ENCODE peak calls at places on chromosome 19, in eight cellular contexts. One of them, this sample, is unnamed.
A peak's percentile ranks its signal among the peaks of the same experiment; 100 is the strongest.

GRCh38 chr19:49326165-49326704 is 1.2 kb upstream of the SLC6A16 start:
- DNase-seq in lung: no peak
- DNase-seq in foreskin fibroblast: no peak
- DNase-seq in CD4-positive, alpha-beta memory T cell: no peak
- DNase-seq in choroid plexus epithelial cell: no peak
- DNase-seq in ascending aorta: no peak
- DNase-seq in AG04449: no peak
- DNase-seq in body of pancreas: no peak
- DNase-seq in this sample: no peak

GRCh38 chr19:45293682-45294081 is 29.0 kb downstream of the CKM start:
- DNase-seq in lung: no peak
- DNase-seq in foreskin fibroblast: no peak
- DNase-seq in CD4-positive, alpha-beta memory T cell: no peak
- DNase-seq in choroid plexus epithelial cell: no peak
- DNase-seq in ascending aorta: no peak
- DNase-seq in AG04449: no peak
- DNase-seq in body of pancreas: no peak
- DNase-seq in this sample: no peak

GRCh38 chr19:46660008-46660517 is 919 bp downstream of the DACT3 start:
- DNase-seq in lung: no peak
- DNase-seq in foreskin fibroblast: peak; percentile 31
- DNase-seq in CD4-positive, alpha-beta memory T cell: no peak
- DNase-seq in choroid plexus epithelial cell: no peak
- DNase-seq in ascending aorta: peak; percentile 85
- DNase-seq in AG04449: no peak
- DNase-seq in body of pancreas: no peak
- DNase-seq in this sample: peak; percentile 45

GRCh38 chr19:47713046-47714021 is at the start of gene EHD2:
- DNase-seq in lung: peak; percentile 74
- DNase-seq in foreskin fibroblast: peak; percentile 94
- DNase-seq in CD4-positive, alpha-beta memory T cell: no peak
- DNase-seq in choroid plexus epithelial cell: peak; percentile 81
- DNase-seq in ascending aorta: peak; percentile 84
- DNase-seq in AG04449: no peak
- DNase-seq in body of pancreas: peak; percentile 76
- DNase-seq in this sample: peak; percentile 89

GRCh38 chr19:48739835-48740704 is at the start of gene RASIP1:
- DNase-seq in lung: peak; percentile 57
- DNase-seq in foreskin fibroblast: no peak
- DNase-seq in CD4-positive, alpha-beta memory T cell: peak; percentile 35
- DNase-seq in choroid plexus epithelial cell: no peak
- DNase-seq in ascending aorta: no peak
- DNase-seq in AG04449: no peak
- DNase-seq in body of pancreas: peak; percentile 65
- DNase-seq in this sample: no peak

GRCh38 chr19:47509170-47509847 is 5.6 kb downstream of the NAPA start:
- DNase-seq in lung: no peak
- DNase-seq in foreskin fibroblast: no peak
- DNase-seq in CD4-positive, alpha-beta memory T cell: no peak
- DNase-seq in choroid plexus epithelial cell: no peak
- DNase-seq in ascending aorta: no peak
- DNase-seq in AG04449: no peak
- DNase-seq in body of pancreas: no peak
- DNase-seq in this sample: no peak

GRCh38 chr19:51146751-51147150 is 4.7 kb downstream of the SIGLEC7 start:
- DNase-seq in lung: no peak
- DNase-seq in foreskin fibroblast: no peak
- DNase-seq in CD4-positive, alpha-beta memory T cell: no peak
- DNase-seq in choroid plexus epithelial cell: no peak
- DNase-seq in ascending aorta: no peak
- DNase-seq in AG04449: no peak
- DNase-seq in body of pancreas: no peak
- DNase-seq in this sample: no peak

GRCh38 chr19:20423381-20424207 is 142.0 kb downstream of the ZNF737 start:
- DNase-seq in lung: peak; percentile 68
- DNase-seq in foreskin fibroblast: peak; percentile 74
- DNase-seq in CD4-positive, alpha-beta memory T cell: peak; percentile 33
- DNase-seq in choroid plexus epithelial cell: peak; percentile 71
- DNase-seq in ascending aorta: peak; percentile 80
- DNase-seq in AG04449: no peak
- DNase-seq in body of pancreas: peak; percentile 62
- DNase-seq in this sample: peak; percentile 90

GRCh38 chr19:36837525-36837901 is 674 bp downstream of the ZNF790 start:
- DNase-seq in lung: no peak
- DNase-seq in foreskin fibroblast: no peak
- DNase-seq in CD4-positive, alpha-beta memory T cell: no peak
- DNase-seq in choroid plexus epithelial cell: peak; percentile 56
- DNase-seq in ascending aorta: no peak
- DNase-seq in AG04449: no peak
- DNase-seq in body of pancreas: peak; percentile 15
- DNase-seq in this sample: peak; percentile 42

GRCh38 chr19:46220038-46220615 is 9.4 kb upstream of the IGFL1 start:
- DNase-seq in lung: no peak
- DNase-seq in foreskin fibroblast: no peak
- DNase-seq in CD4-positive, alpha-beta memory T cell: no peak
- DNase-seq in choroid plexus epithelial cell: no peak
- DNase-seq in ascending aorta: no peak
- DNase-seq in AG04449: no peak
- DNase-seq in body of pancreas: no peak
- DNase-seq in this sample: no peak

GRCh38 chr19:13964776-13965175 is 12.5 kb downstream of the DCAF15 start:
- DNase-seq in lung: no peak
- DNase-seq in foreskin fibroblast: peak; percentile 78
- DNase-seq in CD4-positive, alpha-beta memory T cell: no peak
- DNase-seq in choroid plexus epithelial cell: peak; percentile 47
- DNase-seq in ascending aorta: no peak
- DNase-seq in AG04449: peak; percentile 9
- DNase-seq in body of pancreas: no peak
- DNase-seq in this sample: no peak

GRCh38 chr19:13097331-13098258 is 5.1 kb downstream of the LYL1 start:
- DNase-seq in lung: no peak
- DNase-seq in foreskin fibroblast: no peak
- DNase-seq in CD4-positive, alpha-beta memory T cell: peak; percentile 46
- DNase-seq in choroid plexus epithelial cell: no peak
- DNase-seq in ascending aorta: peak; percentile 82
- DNase-seq in AG04449: no peak
- DNase-seq in body of pancreas: no peak
- DNase-seq in this sample: peak; percentile 73

GRCh38 chr19:3513198-3514140 is 7.4 kb downstream of the FZR1 start:
- DNase-seq in lung: no peak
- DNase-seq in foreskin fibroblast: peak; percentile 28
- DNase-seq in CD4-positive, alpha-beta memory T cell: no peak
- DNase-seq in choroid plexus epithelial cell: no peak
- DNase-seq in ascending aorta: no peak
- DNase-seq in AG04449: no peak
- DNase-seq in body of pancreas: peak; percentile 62
- DNase-seq in this sample: no peak

GRCh38 chr19:7213628-7214328 is 80.4 kb downstream of the INSR start:
- DNase-seq in lung: no peak
- DNase-seq in foreskin fibroblast: no peak
- DNase-seq in CD4-positive, alpha-beta memory T cell: no peak
- DNase-seq in choroid plexus epithelial cell: no peak
- DNase-seq in ascending aorta: no peak
- DNase-seq in AG04449: no peak
- DNase-seq in body of pancreas: no peak
- DNase-seq in this sample: no peak

GRCh38 chr19:45601115-45601514 is 897 bp downstream of the GPR4 start:
- DNase-seq in lung: no peak
- DNase-seq in foreskin fibroblast: no peak
- DNase-seq in CD4-positive, alpha-beta memory T cell: no peak
- DNase-seq in choroid plexus epithelial cell: no peak
- DNase-seq in ascending aorta: no peak
- DNase-seq in AG04449: no peak
- DNase-seq in body of pancreas: no peak
- DNase-seq in this sample: peak; percentile 17

DNA sequence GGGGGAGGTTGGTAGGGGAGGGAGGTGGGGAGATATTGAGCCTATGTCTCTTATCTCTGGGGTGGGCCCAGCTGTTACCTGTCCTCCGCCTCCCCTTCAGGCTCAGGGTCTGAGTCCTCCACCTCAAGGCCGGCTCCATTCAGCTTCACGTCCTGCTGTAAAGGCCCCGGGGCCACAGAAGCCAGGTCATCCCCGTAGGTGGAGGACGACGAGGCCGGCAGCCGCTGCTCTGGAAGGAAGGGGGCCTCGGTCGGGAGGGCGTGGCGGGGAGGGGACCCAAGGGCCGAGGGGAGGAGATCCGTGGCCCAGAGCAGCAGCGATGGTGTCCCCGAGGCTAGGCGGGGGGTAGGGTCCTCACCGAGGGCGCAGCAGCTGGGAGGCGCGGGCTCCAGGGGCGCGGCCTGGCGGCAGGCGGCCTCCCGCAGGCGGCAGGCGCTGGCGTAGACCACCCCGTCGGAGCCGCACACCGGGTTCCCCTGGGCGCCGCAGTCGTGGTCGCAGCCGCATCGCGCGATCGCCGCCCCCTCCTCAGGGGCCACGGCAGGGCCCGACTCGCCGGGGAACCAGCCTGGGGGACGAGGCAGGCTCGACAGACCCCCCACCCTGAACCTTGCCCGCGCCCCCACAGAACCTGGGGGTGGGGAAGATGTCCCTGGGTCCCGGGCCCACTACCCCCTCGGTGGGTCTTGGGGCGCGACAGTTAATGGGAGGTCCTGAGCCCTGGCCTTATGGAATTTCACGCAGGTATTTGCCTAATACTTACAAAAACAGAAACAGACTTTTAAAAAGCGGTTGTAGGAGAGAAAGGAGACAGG is 7.5 kb downstream of the F2RL3 start:
- DNase-seq in lung: no peak
- DNase-seq in foreskin fibroblast: no peak
- DNase-seq in CD4-positive, alpha-beta memory T cell: no peak
- DNase-seq in choroid plexus epithelial cell: no peak
- DNase-seq in ascending aorta: no peak
- DNase-seq in AG04449: no peak
- DNase-seq in body of pancreas: no peak
- DNase-seq in this sample: no peak
- H3K4me3 ChIP-seq in lung: no peak overlapping the region
- H3K4me3 ChIP-seq in foreskin fibroblast: peak overlapping the region; percentile 50
- H3K4me3 ChIP-seq in CD4-positive, alpha-beta memory T cell: no peak overlapping the region
- H3K4me3 ChIP-seq in choroid plexus epithelial cell: peak overlapping the region; percentile 54
- H3K4me3 ChIP-seq in ascending aorta: peak overlapping the region; percentile 87
- H3K4me3 ChIP-seq in AG04449: peak overlapping the region; percentile 49
- H3K4me3 ChIP-seq in body of pancreas: peak overlapping the region; percentile 6
- H3K4me3 ChIP-seq in this sample: peak overlapping the region; percentile 60

DNA sequence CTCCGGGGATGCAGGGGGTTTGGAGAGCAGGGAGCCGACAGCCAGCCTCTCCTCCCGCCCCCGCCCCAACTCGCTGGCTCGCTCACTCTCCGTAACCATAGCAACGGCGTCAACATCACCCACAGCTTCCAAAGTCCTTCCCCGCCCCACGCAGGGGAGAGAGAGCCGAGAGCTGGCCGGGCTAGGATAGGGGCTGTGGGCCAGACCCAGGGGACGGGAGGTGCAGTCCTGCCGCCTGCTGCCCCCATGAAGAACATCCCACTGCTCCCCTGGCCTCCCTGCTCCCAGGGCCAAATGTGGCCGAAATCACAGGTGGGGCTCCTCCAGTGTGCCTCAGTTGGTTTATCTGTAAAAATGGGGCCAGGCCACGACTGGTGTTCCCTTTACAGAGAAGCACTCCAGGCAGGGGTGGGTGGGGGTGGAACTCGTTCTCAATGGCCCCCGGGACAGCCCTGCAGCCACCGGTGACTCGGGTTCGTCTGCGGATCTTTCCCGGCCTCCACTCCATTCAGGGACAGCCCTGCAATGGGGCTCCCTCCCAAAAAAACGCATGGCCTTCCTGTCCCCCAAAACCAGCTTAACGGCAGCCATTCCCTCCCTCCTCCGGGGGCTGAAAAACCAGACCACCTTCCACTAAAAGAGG is 3.1 kb downstream of the KLF16 start:
- DNase-seq in lung: no peak
- DNase-seq in foreskin fibroblast: peak; percentile 88
- DNase-seq in CD4-positive, alpha-beta memory T cell: peak; percentile 84
- DNase-seq in choroid plexus epithelial cell: peak; percentile 82
- DNase-seq in ascending aorta: no peak
- DNase-seq in AG04449: no peak
- DNase-seq in body of pancreas: peak; percentile 72
- DNase-seq in this sample: peak; percentile 96
- H3K4me3 ChIP-seq in lung: no peak overlapping the region
- H3K4me3 ChIP-seq in foreskin fibroblast: peak overlapping the region; percentile 80
- H3K4me3 ChIP-seq in CD4-positive, alpha-beta memory T cell: no peak overlapping the region
- H3K4me3 ChIP-seq in choroid plexus epithelial cell: peak overlapping the region; percentile 22
- H3K4me3 ChIP-seq in ascending aorta: no peak overlapping the region
- H3K4me3 ChIP-seq in AG04449: peak overlapping the region; percentile 83
- H3K4me3 ChIP-seq in body of pancreas: no peak overlapping the region
- H3K4me3 ChIP-seq in this sample: peak overlapping the region; percentile 91

DNA sequence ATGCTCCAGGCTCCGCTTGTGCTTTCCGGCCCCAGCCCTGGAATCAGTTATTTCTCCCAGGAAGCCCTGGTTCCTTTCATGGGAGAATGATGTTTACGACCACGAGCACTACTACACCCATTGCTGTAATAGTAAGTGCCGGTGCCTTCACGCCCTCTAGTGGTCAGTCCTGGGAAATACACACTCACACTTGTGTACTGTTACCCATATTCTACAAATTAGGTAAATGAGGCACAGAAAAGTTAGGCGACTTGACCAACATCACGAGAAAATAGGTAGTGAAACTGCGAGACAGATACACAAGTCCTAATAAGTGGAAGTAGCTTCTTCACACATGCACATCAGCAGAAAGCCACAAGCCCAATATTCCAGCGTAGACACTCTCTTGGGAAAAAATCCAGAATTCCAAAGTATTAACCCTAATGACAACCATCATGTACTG is 21.7 kb downstream of the CEACAM21 start:
- DNase-seq in lung: peak; percentile 70
- DNase-seq in foreskin fibroblast: peak; percentile 79
- DNase-seq in CD4-positive, alpha-beta memory T cell: peak; percentile 77
- DNase-seq in choroid plexus epithelial cell: peak; percentile 80
- DNase-seq in ascending aorta: peak; percentile 83
- DNase-seq in AG04449: peak; percentile 10
- DNase-seq in body of pancreas: peak; percentile 68
- DNase-seq in this sample: peak; percentile 58
- H3K4me3 ChIP-seq in lung: no peak overlapping the region
- H3K4me3 ChIP-seq in foreskin fibroblast: no peak overlapping the region
- H3K4me3 ChIP-seq in CD4-positive, alpha-beta memory T cell: no peak overlapping the region
- H3K4me3 ChIP-seq in choroid plexus epithelial cell: no peak overlapping the region
- H3K4me3 ChIP-seq in ascending aorta: no peak overlapping the region
- H3K4me3 ChIP-seq in AG04449: no peak overlapping the region
- H3K4me3 ChIP-seq in body of pancreas: no peak overlapping the region
- H3K4me3 ChIP-seq in this sample: no peak overlapping the region

DNA sequence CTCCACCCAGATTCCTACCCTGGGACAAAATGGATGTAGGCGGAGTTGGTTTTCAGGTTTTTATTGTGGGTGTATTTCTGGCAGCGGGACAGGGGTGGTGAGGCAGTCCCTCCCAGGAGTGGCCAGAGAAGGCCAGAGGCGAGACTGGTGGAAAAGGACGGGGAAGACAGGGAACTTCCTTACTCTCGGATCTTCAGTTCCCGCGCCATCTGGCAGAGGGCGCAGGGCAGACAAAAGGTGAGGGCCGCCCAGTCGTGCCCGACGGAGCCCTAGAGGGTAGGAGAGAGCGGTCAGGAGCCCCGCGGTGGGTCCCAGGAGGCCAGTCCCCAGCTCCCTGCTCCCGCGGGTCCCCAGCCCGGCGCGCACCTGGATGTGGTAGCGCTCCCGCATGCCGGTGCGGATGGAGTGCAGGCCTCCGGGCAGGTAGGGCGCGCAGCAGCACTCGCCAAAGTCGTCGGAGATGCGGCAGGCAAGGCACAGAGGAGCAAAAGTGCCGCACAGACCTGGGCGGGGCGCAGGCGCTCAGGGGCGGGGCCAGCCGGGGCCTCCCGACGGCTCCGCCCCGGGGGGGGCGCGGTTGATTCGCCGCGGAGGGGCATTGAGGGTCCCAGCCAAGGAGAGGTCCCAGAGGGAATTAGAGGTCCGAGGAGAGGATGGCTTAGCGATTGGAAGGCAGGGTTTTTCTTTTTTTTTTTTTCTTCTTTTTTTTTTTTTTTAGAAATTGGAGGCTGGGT is 3.0 kb downstream of the CNFN start:
- DNase-seq in lung: peak; percentile 53
- DNase-seq in foreskin fibroblast: peak; percentile 79
- DNase-seq in CD4-positive, alpha-beta memory T cell: peak; percentile 62
- DNase-seq in choroid plexus epithelial cell: peak; percentile 41
- DNase-seq in ascending aorta: peak; percentile 71
- DNase-seq in AG04449: no peak
- DNase-seq in body of pancreas: peak; percentile 62
- DNase-seq in this sample: peak; percentile 73
- H3K4me3 ChIP-seq in lung: no peak overlapping the region
- H3K4me3 ChIP-seq in foreskin fibroblast: peak overlapping the region; percentile 55
- H3K4me3 ChIP-seq in CD4-positive, alpha-beta memory T cell: no peak overlapping the region
- H3K4me3 ChIP-seq in choroid plexus epithelial cell: peak overlapping the region; percentile 49
- H3K4me3 ChIP-seq in ascending aorta: peak overlapping the region; percentile 50
- H3K4me3 ChIP-seq in AG04449: peak overlapping the region; percentile 52
- H3K4me3 ChIP-seq in body of pancreas: peak overlapping the region; percentile 9
- H3K4me3 ChIP-seq in this sample: peak overlapping the region; percentile 66

This sample was measured in GM23248.